ENCODE peak calls at places on chromosomes 4 and X, in nine cellular contexts. One of them, this sample, is unnamed.

GRCh38 chr4:12966741-12967140 is 517.4 kb downstream of the RAB28 start:
- DNase-seq in lung: no peak
- DNase-seq in CD4-positive, alpha-beta memory T cell: no peak
- DNase-seq in SK-N-SH: no peak
- DNase-seq in iPS DF 6.9: no peak
- DNase-seq in GM23248: no peak
- DNase-seq in GM12878: no peak
- DNase-seq in cardiac fibroblast: no peak
- DNase-seq in CD8-positive, alpha-beta memory T cell: no peak
- DNase-seq in this sample: no peak

GRCh38 chrX:12304261-12304660 is 166.0 kb downstream of the FRMPD4 start:
- DNase-seq in CD4-positive, alpha-beta memory T cell: no peak
- DNase-seq in cardiac fibroblast: peak
- DNase-seq in iPS DF 6.9: no peak
- DNase-seq in CD8-positive, alpha-beta memory T cell: no peak
- DNase-seq in SK-N-SH: no peak
- DNase-seq in GM23248: peak
- DNase-seq in GM12878: no peak
- DNase-seq in lung: no peak
- DNase-seq in this sample: no peak

GRCh38 chrX:123993326-123993725 is 31.8 kb downstream of the STAG2 start:
- DNase-seq in GM23248: peak
- DNase-seq in SK-N-SH: no peak
- DNase-seq in cardiac fibroblast: peak
- DNase-seq in lung: no peak
- DNase-seq in CD4-positive, alpha-beta memory T cell: no peak
- DNase-seq in GM12878: no peak
- DNase-seq in iPS DF 6.9: no peak
- DNase-seq in CD8-positive, alpha-beta memory T cell: no peak
- DNase-seq in this sample: no peak

GRCh38 chr4:65943076-65943475 is 272.8 kb upstream of the EPHA5 start:
- DNase-seq in GM12878: no peak
- DNase-seq in cardiac fibroblast: peak
- DNase-seq in CD8-positive, alpha-beta memory T cell: no peak
- DNase-seq in lung: no peak
- DNase-seq in CD4-positive, alpha-beta memory T cell: no peak
- DNase-seq in iPS DF 6.9: peak
- DNase-seq in GM23248: peak
- DNase-seq in SK-N-SH: no peak
- DNase-seq in this sample: peak

GRCh38 chr4:147707892-147708672 is 23.8 kb upstream of the ARHGAP10 start:
- DNase-seq in iPS DF 6.9: no peak
- DNase-seq in GM12878: no peak
- DNase-seq in CD4-positive, alpha-beta memory T cell: peak
- DNase-seq in SK-N-SH: peak
- DNase-seq in GM23248: peak
- DNase-seq in cardiac fibroblast: peak
- DNase-seq in lung: peak
- DNase-seq in CD8-positive, alpha-beta memory T cell: peak
- DNase-seq in this sample: no peak

GRCh38 chr4:173088144-173088543 is 80.5 kb upstream of the GALNT7 start:
- DNase-seq in GM12878: no peak
- DNase-seq in SK-N-SH: no peak
- DNase-seq in GM23248: no peak
- DNase-seq in lung: no peak
- DNase-seq in CD4-positive, alpha-beta memory T cell: no peak
- DNase-seq in CD8-positive, alpha-beta memory T cell: no peak
- DNase-seq in cardiac fibroblast: no peak
- DNase-seq in iPS DF 6.9: no peak
- DNase-seq in this sample: no peak

GRCh38 chr4:48481581-48481980 is 1.6 kb upstream of the SLC10A4 start:
- DNase-seq in cardiac fibroblast: no peak
- DNase-seq in lung: no peak
- DNase-seq in CD4-positive, alpha-beta memory T cell: no peak
- DNase-seq in iPS DF 6.9: no peak
- DNase-seq in GM12878: no peak
- DNase-seq in CD8-positive, alpha-beta memory T cell: no peak
- DNase-seq in GM23248: no peak
- DNase-seq in SK-N-SH: no peak
- DNase-seq in this sample: no peak

GRCh38 chr4:98430708-98431403 is 169.7 kb downstream of the RAP1GDS1 start:
- DNase-seq in GM23248: peak
- DNase-seq in iPS DF 6.9: no peak
- DNase-seq in SK-N-SH: no peak
- DNase-seq in cardiac fibroblast: peak
- DNase-seq in GM12878: no peak
- DNase-seq in lung: no peak
- DNase-seq in CD8-positive, alpha-beta memory T cell: no peak
- DNase-seq in CD4-positive, alpha-beta memory T cell: no peak
- DNase-seq in this sample: peak

GRCh38 chr4:169268951-169269781 is 1.6 kb downstream of the SH3RF1 start:
- DNase-seq in GM12878: no peak
- DNase-seq in CD8-positive, alpha-beta memory T cell: no peak
- DNase-seq in iPS DF 6.9: no peak
- DNase-seq in CD4-positive, alpha-beta memory T cell: no peak
- DNase-seq in lung: no peak
- DNase-seq in SK-N-SH: no peak
- DNase-seq in cardiac fibroblast: peak
- DNase-seq in GM23248: peak
- DNase-seq in this sample: no peak

GRCh38 chrX:110795645-110796510 is at the start of gene CHRDL1:
- DNase-seq in CD4-positive, alpha-beta memory T cell: no peak
- DNase-seq in CD8-positive, alpha-beta memory T cell: no peak
- DNase-seq in cardiac fibroblast: no peak
- DNase-seq in GM23248: peak
- DNase-seq in iPS DF 6.9: no peak
- DNase-seq in GM12878: no peak
- DNase-seq in lung: no peak
- DNase-seq in SK-N-SH: peak
- DNase-seq in this sample: no peak

GRCh38 chr4:168587326-168588125 is 90.7 kb downstream of the PALLD start:
- DNase-seq in CD4-positive, alpha-beta memory T cell: no peak
- DNase-seq in CD8-positive, alpha-beta memory T cell: no peak
- DNase-seq in iPS DF 6.9: no peak
- DNase-seq in lung: no peak
- DNase-seq in cardiac fibroblast: peak
- DNase-seq in GM12878: no peak
- DNase-seq in GM23248: peak
- DNase-seq in SK-N-SH: no peak
- DNase-seq in this sample: peak

GRCh38 chr4:107248571-107248970 is 212.5 kb upstream of the DKK2 start:
- DNase-seq in iPS DF 6.9: no peak
- DNase-seq in cardiac fibroblast: no peak
- DNase-seq in CD4-positive, alpha-beta memory T cell: no peak
- DNase-seq in GM23248: peak
- DNase-seq in CD8-positive, alpha-beta memory T cell: no peak
- DNase-seq in GM12878: no peak
- DNase-seq in SK-N-SH: no peak
- DNase-seq in lung: no peak
- DNase-seq in this sample: no peak

GRCh38 chrX:2594491-2594890 is 93.7 kb upstream of the DHRSX start:
- DNase-seq in iPS DF 6.9: no peak
- DNase-seq in GM12878: no peak
- DNase-seq in GM23248: no peak
- DNase-seq in lung: no peak
- DNase-seq in SK-N-SH: no peak
- DNase-seq in cardiac fibroblast: no peak
- DNase-seq in CD8-positive, alpha-beta memory T cell: no peak
- DNase-seq in CD4-positive, alpha-beta memory T cell: no peak
- DNase-seq in this sample: no peak

GRCh38 chrX:39645059-39645895 is 452.5 kb downstream of the BCOR start:
- DNase-seq in GM23248: peak
- DNase-seq in CD8-positive, alpha-beta memory T cell: no peak
- DNase-seq in SK-N-SH: no peak
- DNase-seq in iPS DF 6.9: no peak
- DNase-seq in cardiac fibroblast: peak
- DNase-seq in CD4-positive, alpha-beta memory T cell: no peak
- DNase-seq in GM12878: no peak
- DNase-seq in lung: no peak
- DNase-seq in this sample: no peak

GRCh38 chr4:54102747-54103146 is 2.8 kb downstream of the GSX2 start:
- DNase-seq in GM12878: no peak
- DNase-seq in GM23248: no peak
- DNase-seq in lung: no peak
- DNase-seq in CD8-positive, alpha-beta memory T cell: no peak
- DNase-seq in CD4-positive, alpha-beta memory T cell: no peak
- DNase-seq in iPS DF 6.9: no peak
- DNase-seq in SK-N-SH: no peak
- DNase-seq in cardiac fibroblast: no peak
- DNase-seq in this sample: no peak

GRCh38 chrX:1248381-1249061 is 20.1 kb upstream of the CSF2RA start:
- DNase-seq in lung: no peak
- DNase-seq in cardiac fibroblast: no peak
- DNase-seq in SK-N-SH: no peak
- DNase-seq in CD8-positive, alpha-beta memory T cell: no peak
- DNase-seq in GM23248: peak
- DNase-seq in iPS DF 6.9: no peak
- DNase-seq in GM12878: no peak
- DNase-seq in CD4-positive, alpha-beta memory T cell: no peak
- DNase-seq in this sample: peak

GRCh38 chr4:152258804-152259708 is 276.8 kb downstream of the FBXW7 start:
- DNase-seq in CD4-positive, alpha-beta memory T cell: no peak
- DNase-seq in GM12878: no peak
- DNase-seq in GM23248: peak
- DNase-seq in lung: no peak
- DNase-seq in iPS DF 6.9: no peak
- DNase-seq in cardiac fibroblast: peak
- DNase-seq in SK-N-SH: no peak
- DNase-seq in CD8-positive, alpha-beta memory T cell: no peak
- DNase-seq in this sample: no peak

GRCh38 chrX:53265771-53266170 is 15.6 kb downstream of the IQSEC2 start:
- DNase-seq in CD8-positive, alpha-beta memory T cell: no peak
- DNase-seq in GM23248: peak
- DNase-seq in iPS DF 6.9: no peak
- DNase-seq in GM12878: no peak
- DNase-seq in CD4-positive, alpha-beta memory T cell: no peak
- DNase-seq in lung: no peak
- DNase-seq in SK-N-SH: no peak
- DNase-seq in cardiac fibroblast: peak
- DNase-seq in this sample: no peak

GRCh38 chr4:79223993-79224776 is 101.7 kb downstream of the NAA11 start:
- DNase-seq in CD4-positive, alpha-beta memory T cell: no peak
- DNase-seq in SK-N-SH: no peak
- DNase-seq in CD8-positive, alpha-beta memory T cell: no peak
- DNase-seq in lung: no peak
- DNase-seq in iPS DF 6.9: no peak
- DNase-seq in GM12878: no peak
- DNase-seq in cardiac fibroblast: no peak
- DNase-seq in GM23248: no peak
- DNase-seq in this sample: no peak

GRCh38 chr4:164383187-164384181 is 370.4 kb upstream of the SMIM31 start:
- DNase-seq in CD4-positive, alpha-beta memory T cell: no peak
- DNase-seq in cardiac fibroblast: no peak
- DNase-seq in GM12878: no peak
- DNase-seq in lung: no peak
- DNase-seq in iPS DF 6.9: no peak
- DNase-seq in GM23248: peak
- DNase-seq in SK-N-SH: peak
- DNase-seq in CD8-positive, alpha-beta memory T cell: no peak
- DNase-seq in this sample: no peak
- H3K4me3 ChIP-seq in CD4-positive, alpha-beta memory T cell: no peak
- H3K4me3 ChIP-seq in cardiac fibroblast: no peak
- H3K4me3 ChIP-seq in GM12878: no peak
- H3K4me3 ChIP-seq in lung: no peak
- H3K4me3 ChIP-seq in iPS DF 6.9: peak
- H3K4me3 ChIP-seq in GM23248: no peak
- H3K4me3 ChIP-seq in SK-N-SH: peak
- H3K4me3 ChIP-seq in CD8-positive, alpha-beta memory T cell: no peak
- H3K4me3 ChIP-seq in this sample: no peak

DNA sequence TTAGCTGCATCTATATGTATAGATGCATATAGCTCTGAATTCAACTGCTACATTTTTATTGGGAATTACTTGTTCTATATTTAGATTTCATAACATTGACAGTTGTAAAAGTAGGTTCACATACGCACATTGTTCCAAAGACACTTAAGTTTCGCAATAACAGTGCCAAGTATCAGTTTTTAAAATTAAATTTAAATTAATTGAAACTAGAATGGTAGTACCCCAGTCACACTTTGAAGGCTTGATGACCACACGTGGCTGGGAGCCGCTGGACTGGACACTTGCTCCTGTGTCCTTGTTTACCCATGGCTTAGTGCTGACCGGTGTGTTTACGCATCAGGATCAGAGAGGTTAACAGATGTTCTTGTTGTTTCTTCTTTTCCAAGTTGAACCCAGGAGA is 140.7 kb upstream of the PSAPL1 start:
- DNase-seq in CD8-positive, alpha-beta memory T cell: no peak
- DNase-seq in lung: no peak
- DNase-seq in GM12878: no peak
- DNase-seq in cardiac fibroblast: no peak
- DNase-seq in GM23248: no peak
- DNase-seq in CD4-positive, alpha-beta memory T cell: no peak
- DNase-seq in iPS DF 6.9: no peak
- DNase-seq in SK-N-SH: no peak
- DNase-seq in this sample: no peak
- H3K4me3 ChIP-seq in CD8-positive, alpha-beta memory T cell: no peak
- H3K4me3 ChIP-seq in lung: no peak
- H3K4me3 ChIP-seq in GM12878: no peak
- H3K4me3 ChIP-seq in cardiac fibroblast: no peak
- H3K4me3 ChIP-seq in GM23248: no peak
- H3K4me3 ChIP-seq in CD4-positive, alpha-beta memory T cell: no peak
- H3K4me3 ChIP-seq in iPS DF 6.9: no peak
- H3K4me3 ChIP-seq in SK-N-SH: no peak
- H3K4me3 ChIP-seq in this sample: no peak

GRCh38 chr4:86596802-86597201 is 2.7 kb downstream of the PTPN13 start:
- DNase-seq in GM12878: no peak
- DNase-seq in CD8-positive, alpha-beta memory T cell: no peak
- DNase-seq in SK-N-SH: no peak
- DNase-seq in GM23248: peak
- DNase-seq in lung: no peak
- DNase-seq in iPS DF 6.9: no peak
- DNase-seq in CD4-positive, alpha-beta memory T cell: no peak
- DNase-seq in cardiac fibroblast: peak
- DNase-seq in this sample: peak
- H3K4me3 ChIP-seq in GM12878: no peak
- H3K4me3 ChIP-seq in CD8-positive, alpha-beta memory T cell: no peak
- H3K4me3 ChIP-seq in SK-N-SH: no peak
- H3K4me3 ChIP-seq in GM23248: peak
- H3K4me3 ChIP-seq in lung: no peak
- H3K4me3 ChIP-seq in iPS DF 6.9: no peak
- H3K4me3 ChIP-seq in CD4-positive, alpha-beta memory T cell: no peak
- H3K4me3 ChIP-seq in cardiac fibroblast: no peak
- H3K4me3 ChIP-seq in this sample: no peak

DNA sequence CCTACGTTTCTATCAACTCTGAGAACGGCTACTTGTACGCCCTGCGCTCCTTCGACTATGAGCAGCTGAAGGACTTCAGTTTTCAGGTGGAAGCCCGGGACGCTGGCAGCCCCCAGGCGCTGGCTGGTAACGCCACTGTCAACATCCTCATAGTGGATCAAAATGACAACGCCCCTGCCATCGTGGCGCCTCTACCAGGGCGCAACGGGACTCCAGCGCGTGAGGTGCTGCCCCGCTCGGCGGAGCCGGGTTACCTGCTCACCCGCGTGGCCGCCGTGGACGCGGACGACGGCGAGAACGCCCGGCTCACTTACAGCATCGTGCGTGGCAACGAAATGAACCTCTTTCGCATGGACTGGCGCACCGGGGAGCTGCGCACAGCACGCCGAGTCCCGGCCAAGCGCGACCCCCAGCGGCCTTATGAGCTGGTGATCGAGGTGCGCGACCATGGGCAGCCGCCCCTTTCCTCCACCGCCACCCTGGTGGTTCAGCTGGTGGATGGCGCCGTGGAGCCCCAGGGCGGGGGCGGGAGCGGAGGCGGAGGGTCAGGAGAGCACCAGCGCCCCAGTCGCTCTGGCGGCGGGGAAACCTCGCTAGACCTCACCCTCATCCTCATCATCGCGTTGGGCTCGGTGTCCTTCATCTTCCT is 2.7 kb downstream of the PCDH10 start:
- DNase-seq in GM23248: no peak
- DNase-seq in iPS DF 6.9: no peak
- DNase-seq in lung: no peak
- DNase-seq in SK-N-SH: peak
- DNase-seq in CD4-positive, alpha-beta memory T cell: no peak
- DNase-seq in cardiac fibroblast: no peak
- DNase-seq in GM12878: no peak
- DNase-seq in CD8-positive, alpha-beta memory T cell: no peak
- DNase-seq in this sample: no peak
- H3K4me3 ChIP-seq in GM23248: peak
- H3K4me3 ChIP-seq in iPS DF 6.9: peak
- H3K4me3 ChIP-seq in lung: no peak
- H3K4me3 ChIP-seq in SK-N-SH: peak
- H3K4me3 ChIP-seq in CD4-positive, alpha-beta memory T cell: no peak
- H3K4me3 ChIP-seq in cardiac fibroblast: peak
- H3K4me3 ChIP-seq in GM12878: no peak
- H3K4me3 ChIP-seq in CD8-positive, alpha-beta memory T cell: no peak
- H3K4me3 ChIP-seq in this sample: no peak